ENCODE peak calls at places on chromosomes 2 and 18, in seven cellular contexts. X is kidney epithelial cell, B is tibial nerve, A is left cardiac atrium, K is mammary epithelial cell, L is sigmoid colon, D is caudate nucleus. H is an unnamed sample.

GRCh38 chr2:145199052-145199451 is 679.1 kb upstream of the ZEB2 start:
- DNase-seq in D (no peak), L (no peak), A (no peak), K (no peak), B (no peak), X (peak), H (no peak)

GRCh38 chr2:80086831-80087230 is 217.7 kb downstream of the LRRTM1 start:
- DNase-seq in B (no peak), L (no peak), K (no peak), A (no peak), X (no peak), D (no peak), H (peak)

GRCh38 chr18:49645836-49646235 is 84.0 kb downstream of the LIPG start:
- DNase-seq in L (peak), D (no peak), B (no peak), K (peak), A (peak), X (no peak), H (no peak)

GRCh38 chr2:10385501-10385900 is 62.6 kb downstream of the ODC1 start:
- DNase-seq in D (no peak), X (no peak), K (no peak), B (no peak), L (no peak), A (no peak), H (no peak)

GRCh38 chr18:623760-624620 is 27.2 kb downstream of the CLUL1 start:
- DNase-seq in D (no peak), B (peak), L (peak), X (peak), K (peak), A (peak), H (peak)

GRCh38 chr2:20224191-20224715 is 677 bp downstream of the SDC1 start:
- DNase-seq in X (no peak), K (no peak), D (no peak), A (no peak), B (no peak), L (no peak), H (no peak)

GRCh38 chr2:25822190-25823117 is 55.8 kb downstream of the ASXL2 start:
- DNase-seq in A (peak), D (no peak), X (no peak), B (no peak), L (peak), K (peak), H (no peak)

GRCh38 chr2:241922396-241922795 is 52.9 kb downstream of the RTP5 start:
- DNase-seq in L (no peak), A (no peak), B (no peak), D (no peak), K (no peak), X (no peak), H (no peak)

GRCh38 chr2:111946294-111947114 is 48.1 kb downstream of the MERTK start:
- DNase-seq in X (peak), D (no peak), L (peak), B (peak), A (no peak), K (peak), H (peak)

GRCh38 chr2:97654791-97655190 is 8.9 kb downstream of the COX5B start:
- DNase-seq in D (no peak), B (no peak), A (no peak), X (no peak), K (no peak), L (no peak), H (no peak)

GRCh38 chr2:88671786-88672427 is 19.6 kb upstream of the RPIA start:
- DNase-seq in X (peak), A (no peak), K (peak), B (peak), D (no peak), L (no peak), H (peak)

GRCh38 chr2:175922160-175922559 is 79.9 kb downstream of the LNPK start:
- DNase-seq in A (no peak), B (no peak), L (no peak), D (no peak), X (no peak), K (no peak), H (no peak)

GRCh38 chr2:210288376-210288775 is 26.6 kb downstream of the MYL1 start:
- DNase-seq in K (no peak), L (no peak), A (no peak), X (no peak), D (no peak), B (no peak), H (no peak)

GRCh38 chr2:20411361-20411894 is 35.4 kb upstream of the RHOB start:
- DNase-seq in A (peak), K (peak), D (no peak), L (peak), B (peak), X (no peak), H (peak)

GRCh38 chr2:180696005-180696404 is 284.4 kb upstream of the UBE2E3 start:
- DNase-seq in X (no peak), D (no peak), A (no peak), B (no peak), K (no peak), L (no peak), H (no peak)

GRCh38 chr18:78406743-78407455 is 572.7 kb upstream of the SALL3 start:
- DNase-seq in D (no peak), B (no peak), X (no peak), K (no peak), A (no peak), L (no peak), H (no peak)

GRCh38 chr2:62313433-62314227 is 117.7 kb downstream of the B3GNT2 start:
- DNase-seq in A (no peak), B (no peak), K (no peak), L (no peak), X (no peak), D (no peak), H (no peak)

H was measured in RWPE1.